ENCODE peak calls at places on chromosomes 13 and 19, in ten cellular contexts. R is AG09309; A is CD8-positive, alpha-beta T cell; F is stomach; M is dorsolateral prefrontal cortex; N is AG04449; S is neural progenitor cell; T is WERI-Rb-1; W is IMR-90; X is pancreas. E is an unnamed sample.

GRCh38 chr13:31208554-31209122 is 8.9 kb downstream of the B3GLCT start:
- DNase-seq in X (no peak), A (no peak), W (no peak), S (no peak), R (no peak), T (no peak), M (no peak), N (no peak), F (no peak), E (no peak)

GRCh38 chr13:32964987-32965386 is 51.2 kb upstream of the KL start:
- DNase-seq in X (no peak), N (no peak), S (no peak), R (no peak), T (no peak), F (no peak), M (no peak), A (no peak), W (no peak), E (no peak)

GRCh38 chr19:28691683-28692082 is 521.3 kb downstream of the UQCRFS1 start:
- DNase-seq in T (no peak), A (no peak), N (no peak), R (no peak), X (no peak), W (no peak), F (no peak), M (no peak), S (no peak), E (no peak)

GRCh38 chr19:35142531-35143230 is 374 bp upstream of the FXYD7 start:
- DNase-seq in T (peak), M (no peak), F (peak), N (no peak), W (no peak), R (no peak), X (peak), S (peak), A (peak), E (peak)

GRCh38 chr19:4376991-4377781 is 23.2 kb downstream of the SH3GL1 start:
- DNase-seq in W (peak), X (peak), A (no peak), M (peak), S (no peak), N (no peak), T (no peak), F (peak), R (no peak), E (no peak)

GRCh38 chr19:2084993-2085720 is 11.0 kb downstream of the MOB3A start:
- DNase-seq in W (no peak), N (no peak), S (no peak), M (no peak), R (no peak), T (no peak), X (peak), A (peak), F (peak), E (no peak)

GRCh38 chr13:100636441-100636840 is 38.2 kb downstream of the TMTC4 start:
- DNase-seq in X (no peak), T (no peak), W (no peak), A (no peak), S (no peak), R (no peak), M (peak), N (no peak), F (no peak), E (no peak)

GRCh38 chr13:27476943-27477681 is 26.7 kb upstream of the MTIF3 start:
- DNase-seq in A (no peak), X (no peak), N (no peak), R (no peak), S (no peak), F (peak), T (no peak), M (no peak), W (peak), E (no peak)

GRCh38 chr13:40672310-40673060 is 6.0 kb upstream of the FOXO1 start:
- DNase-seq in X (no peak), W (peak), N (no peak), F (no peak), T (no peak), R (no peak), A (no peak), S (no peak), M (no peak), E (no peak)

GRCh38 chr19:51525731-51526130 is 5.7 kb downstream of the SIGLEC6 start:
- DNase-seq in X (no peak), F (no peak), R (no peak), W (no peak), N (no peak), M (no peak), S (no peak), T (no peak), A (no peak), E (no peak)

GRCh38 chr19:4354897-4355296 is 11.5 kb downstream of the MPND start:
- DNase-seq in F (no peak), N (no peak), R (no peak), S (no peak), A (no peak), X (no peak), W (no peak), M (peak), T (no peak), E (no peak)

GRCh38 chr19:1408300-1409203 is 1.2 kb downstream of the DAZAP1 start:
- DNase-seq in X (peak), R (no peak), M (no peak), A (peak), F (peak), W (peak), S (peak), N (no peak), T (no peak), E (peak)

GRCh38 chr19:5103061-5103701 is 134.3 kb downstream of the KDM4B start:
- DNase-seq in N (no peak), A (no peak), X (peak), M (no peak), S (no peak), R (no peak), T (peak), F (peak), W (peak), E (no peak)

GRCh38 chr19:13262450-13262849 is 112.2 kb downstream of the IER2 start:
- DNase-seq in M (no peak), F (no peak), R (peak), T (no peak), W (peak), S (peak), X (no peak), N (no peak), A (no peak), E (no peak)

GRCh38 chr13:37225414-37226047 is 120.1 kb upstream of the CSNK1A1L start:
- DNase-seq in W (peak), M (no peak), S (no peak), X (no peak), R (peak), T (no peak), A (no peak), N (peak), F (no peak), E (no peak)

GRCh38 chr19:42284641-42285341 is 15.7 kb downstream of the CIC start:
- DNase-seq in W (no peak), R (no peak), M (peak), X (no peak), S (peak), T (no peak), A (peak), F (no peak), N (no peak), E (no peak)

GRCh38 chr13:109156181-109156935 is 526.9 kb downstream of the MYO16 start:
- DNase-seq in R (peak), S (no peak), N (peak), A (no peak), W (peak), X (no peak), M (no peak), T (no peak), F (no peak), E (no peak)

GRCh38 chr13:93915269-93915809 is 564.1 kb downstream of the DCT start:
- DNase-seq in M (no peak), F (no peak), S (no peak), N (no peak), R (no peak), A (no peak), X (no peak), T (no peak), W (peak), E (no peak)

GRCh38 chr13:42272115-42272756 is at the start of gene AKAP11:
- DNase-seq in X (peak), A (peak), S (peak), N (no peak), F (peak), W (peak), R (no peak), T (peak), M (no peak), E (peak)

GRCh38 chr19:30091456-30091855 is 149.4 kb downstream of the URI1 start:
- DNase-seq in R (no peak), X (no peak), M (no peak), S (no peak), T (no peak), A (no peak), N (no peak), W (no peak), F (no peak), E (peak)

GRCh38 chr19:32392142-32392541 is 13.4 kb upstream of the DPY19L3 start:
- DNase-seq in T (no peak), M (no peak), X (no peak), A (no peak), R (no peak), S (no peak), F (no peak), N (no peak), W (no peak), E (no peak)

GRCh38 chr13:24228852-24229458 is 68.4 kb downstream of the SPATA13 start:
- DNase-seq in M (no peak), A (peak), N (no peak), S (peak), R (peak), T (peak), X (no peak), W (peak), F (no peak), E (no peak)

GRCh38 chr19:31140717-31141116 is 208.5 kb downstream of the TSHZ3 start:
- DNase-seq in T (no peak), A (no peak), X (no peak), R (no peak), W (peak), N (no peak), S (no peak), F (no peak), M (no peak), E (no peak)

GRCh38 chr19:18659281-18660050 is 22.6 kb downstream of the KLHL26 start:
- DNase-seq in M (peak), N (no peak), X (no peak), F (no peak), S (no peak), R (no peak), T (no peak), A (no peak), W (no peak), E (no peak)

GRCh38 chr19:58570770-58571574 is 2.2 kb downstream of the MZF1 start:
- DNase-seq in M (peak), S (no peak), F (no peak), W (no peak), N (no peak), X (peak), T (peak), R (no peak), A (peak), E (no peak)

GRCh38 chr13:74132768-74133656 is 1.2 kb downstream of the KLF12 start:
- DNase-seq in A (peak), F (peak), W (peak), R (no peak), S (peak), M (no peak), T (peak), N (no peak), X (no peak), E (peak)

GRCh38 chr19:6020166-6020967 is 42.4 kb upstream of the RANBP3 start:
- DNase-seq in A (no peak), N (no peak), S (no peak), W (no peak), R (no peak), F (peak), M (peak), T (no peak), X (no peak), E (no peak)

GRCh38 chr19:51480590-51480989 is 2.3 kb downstream of the CEACAM18 start:
- DNase-seq in X (no peak), R (no peak), F (no peak), S (peak), A (no peak), M (no peak), T (no peak), N (no peak), W (no peak), E (no peak)

GRCh38 chr13:114104626-114105350 is 27.6 kb downstream of the RASA3 start:
- DNase-seq in A (no peak), R (no peak), T (peak), F (no peak), X (no peak), M (peak), W (no peak), N (no peak), S (no peak), E (no peak)

GRCh38 chr19:35295792-35296462 is 4.0 kb downstream of the MAG start:
- DNase-seq in W (no peak), S (no peak), N (no peak), A (peak), R (no peak), T (no peak), F (no peak), X (no peak), M (no peak), E (no peak)

GRCh38 chr19:1566392-1567115 is 1.6 kb downstream of the MEX3D start:
- DNase-seq in M (peak), R (peak), F (peak), A (no peak), X (peak), S (peak), T (peak), N (peak), W (peak), E (peak)

DNA sequence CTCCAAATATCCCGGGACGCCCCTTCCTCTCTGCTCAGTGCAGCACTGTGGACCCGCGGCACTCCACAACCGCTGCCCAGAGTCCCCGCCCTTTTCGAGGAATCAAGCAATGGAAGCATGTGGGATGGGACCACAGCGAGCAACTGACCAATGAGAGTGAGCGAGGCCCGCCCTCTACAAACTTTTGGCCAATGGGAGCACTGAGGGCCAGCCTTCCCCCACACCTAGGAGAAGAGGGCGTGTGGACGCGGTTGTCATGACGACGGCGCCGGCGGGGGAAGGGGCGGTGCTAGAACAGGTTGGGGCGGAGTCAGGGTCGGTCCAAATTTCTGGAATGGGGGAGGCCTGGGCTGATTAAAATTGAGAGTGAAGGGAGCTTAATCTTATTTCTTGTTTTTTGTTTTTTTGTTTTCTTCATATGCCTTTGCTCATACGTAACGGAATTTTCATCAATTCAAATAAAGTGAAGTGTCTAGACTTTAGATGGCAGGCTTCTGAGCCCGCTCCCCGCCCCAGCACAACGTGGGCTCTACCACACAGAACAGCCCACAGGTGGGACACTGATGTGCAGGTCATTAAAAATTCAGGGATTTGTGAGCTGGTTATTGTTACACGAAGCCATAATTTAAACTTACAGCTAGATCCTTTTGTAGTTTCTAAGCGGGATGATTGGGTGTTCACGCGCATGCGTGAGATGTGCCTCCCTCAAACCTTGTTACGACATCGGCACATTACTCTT is at the start of gene DNAAF3:
- DNase-seq in R (peak), F (peak), W (peak), M (peak), N (peak), T (peak), X (peak), A (peak), S (peak), E (peak)
- TF ChIP-seq CTCF in R (no peak), F (no peak), W (no peak), M (no peak), N (no peak), T (no peak), X (no peak), A (no peak), S (no peak), E (no peak)

GRCh38 chr13:95697052-95697680 is 20.2 kb downstream of the DNAJC3 start:
- DNase-seq in A (no peak), S (no peak), M (no peak), W (no peak), N (no peak), X (no peak), F (no peak), T (no peak), R (no peak), E (no peak)

GRCh38 chr13:95698047-95698749 is 21.3 kb downstream of the DNAJC3 start:
- DNase-seq in S (no peak), R (no peak), N (no peak), M (no peak), F (no peak), A (no peak), W (peak), T (no peak), X (no peak), E (no peak)
- TF ChIP-seq CTCF in S (peak), R (peak), N (no peak), M (no peak), F (no peak), A (peak), W (peak), T (peak), X (no peak), E (peak)

GRCh38 chr13:25980255-25980654 is 71.6 kb downstream of the SHISA2 start:
- DNase-seq in T (peak), R (no peak), F (no peak), S (peak), W (peak), N (no peak), M (no peak), A (no peak), X (no peak), E (no peak)
- TF ChIP-seq CTCF in T (peak), R (peak), F (no peak), S (peak), W (no peak), N (peak), M (peak), A (no peak), X (no peak), E (no peak)

GRCh38 chr19:50263176-50263575 is 59.8 kb downstream of the MYH14 start:
- DNase-seq in F (no peak), M (no peak), A (no peak), W (no peak), R (no peak), N (no peak), T (no peak), X (no peak), S (no peak), E (no peak)

GRCh38 chr19:50255115-50255514 is 51.7 kb downstream of the MYH14 start:
- DNase-seq in R (no peak), S (no peak), A (no peak), T (no peak), N (no peak), X (no peak), F (no peak), W (no peak), M (no peak), E (no peak)

GRCh38 chr19:50257141-50257540 is 53.7 kb downstream of the MYH14 start:
- DNase-seq in N (no peak), F (no peak), X (no peak), T (no peak), M (no peak), A (no peak), W (no peak), S (no peak), R (no peak), E (no peak)

GRCh38 chr19:50261446-50261970 is 58.1 kb downstream of the MYH14 start:
- DNase-seq in A (no peak), M (no peak), T (no peak), S (no peak), R (no peak), W (no peak), X (no peak), F (no peak), N (no peak), E (no peak)

GRCh38 chr19:50258918-50259372 is 55.5 kb downstream of the MYH14 start:
- DNase-seq in M (no peak), A (no peak), W (no peak), N (no peak), F (peak), X (no peak), R (no peak), T (no peak), S (peak), E (peak)
- TF ChIP-seq CTCF in M (peak), A (no peak), W (no peak), N (peak), F (no peak), X (peak), R (peak), T (peak), S (peak), E (peak)

E was measured in glutamatergic neuron.